ENCODE peak calls at places on chromosomes 6 and 20, in nine cellular contexts. W is caudate nucleus; L is fibroblast of lung; G is tibial artery; H is spleen; Q is CD4-positive, CD25-positive, alpha-beta regulatory T cell; K is right cardiac atrium; Z is GM23248; E is pancreas. S is an unnamed sample.

GRCh38 chr20:25067102-25067987 is 9.4 kb upstream of the ACSS1 start:
- DNase-seq in W (no peak), L (no peak), G (no peak), H (peak), Q (no peak), K (no peak), Z (no peak), E (no peak), S (peak)

GRCh38 chr20:5969348-5969935 is 19.0 kb downstream of the MCM8 start:
- DNase-seq in W (no peak), L (no peak), G (no peak), H (no peak), Q (no peak), K (no peak), Z (no peak), E (no peak), S (no peak)

GRCh38 chr20:32978009-32978335 is 26.3 kb downstream of the SUN5 start:
- DNase-seq in W (no peak), L (no peak), G (no peak), H (no peak), Q (no peak), K (no peak), Z (no peak), E (peak), S (no peak)

GRCh38 chr20:13684566-13685222 is 46.0 kb upstream of the TASP1 start:
- DNase-seq in W (no peak), L (no peak), G (no peak), H (no peak), Q (no peak), K (no peak), Z (no peak), E (no peak), S (no peak)

GRCh38 chr20:11867286-11867921 is 50.3 kb upstream of the BTBD3 start:
- DNase-seq in W (no peak), L (peak), G (no peak), H (no peak), Q (no peak), K (no peak), Z (peak), E (no peak), S (no peak)

GRCh38 chr20:32585519-32586127 is 490 bp upstream of the NOL4L start:
- DNase-seq in W (no peak), L (no peak), G (no peak), H (no peak), Q (no peak), K (no peak), Z (peak), E (no peak), S (no peak)

GRCh38 chr6:121055572-121056163 is 278.6 kb downstream of the TBC1D32 start:
- DNase-seq in W (no peak), L (peak), G (no peak), H (no peak), Q (peak), K (no peak), Z (peak), E (no peak), S (no peak)

GRCh38 chr6:90105766-90106165 is 190.9 kb downstream of the BACH2 start:
- DNase-seq in W (no peak), L (no peak), G (no peak), H (no peak), Q (no peak), K (no peak), Z (no peak), E (no peak), S (no peak)

GRCh38 chr6:106199998-106200397 is 113.9 kb downstream of the PRDM1 start:
- DNase-seq in W (no peak), L (peak), G (no peak), H (no peak), Q (no peak), K (no peak), Z (peak), E (no peak), S (no peak)

GRCh38 chr6:139762587-139763031 is 388.2 kb upstream of the CITED2 start:
- DNase-seq in W (no peak), L (no peak), G (no peak), H (no peak), Q (no peak), K (no peak), Z (peak), E (no peak), S (no peak)

GRCh38 chr6:94213176-94213575 is 793.8 kb upstream of the EPHA7 start:
- DNase-seq in W (no peak), L (no peak), G (no peak), H (no peak), Q (no peak), K (no peak), Z (no peak), E (no peak), S (no peak)

GRCh38 chr6:113169484-113169883 is 687.7 kb upstream of the MARCKS start:
- DNase-seq in W (no peak), L (peak), G (no peak), H (no peak), Q (no peak), K (no peak), Z (peak), E (no peak), S (no peak)

GRCh38 chr6:5665667-5666066 is 341.1 kb downstream of the NRN1 start:
- DNase-seq in W (no peak), L (no peak), G (no peak), H (no peak), Q (peak), K (no peak), Z (no peak), E (no peak), S (no peak)

GRCh38 chr6:112044856-112045255 is 9.0 kb upstream of the CCN6 start:
- DNase-seq in W (no peak), L (peak), G (no peak), H (no peak), Q (no peak), K (no peak), Z (peak), E (no peak), S (no peak)

GRCh38 chr20:36391456-36391855 is 85.3 kb downstream of the DLGAP4 start:
- DNase-seq in W (peak), L (peak), G (no peak), H (no peak), Q (no peak), K (no peak), Z (peak), E (no peak), S (no peak)

GRCh38 chr20:36472656-36473071 is 68.7 kb upstream of the MYL9 start:
- DNase-seq in W (no peak), L (peak), G (no peak), H (peak), Q (peak), K (peak), Z (peak), E (peak), S (peak)

GRCh38 chr20:62717933-62718332 is 9.3 kb downstream of the NTSR1 start:
- DNase-seq in W (no peak), L (no peak), G (no peak), H (no peak), Q (no peak), K (no peak), Z (peak), E (peak), S (no peak)

GRCh38 chr6:120736740-120737139 is 597.5 kb downstream of the TBC1D32 start:
- DNase-seq in W (no peak), L (no peak), G (no peak), H (no peak), Q (no peak), K (no peak), Z (no peak), E (no peak), S (no peak)

GRCh38 chr20:37519508-37520416 is 1.3 kb upstream of the NNAT start:
- DNase-seq in W (no peak), L (no peak), G (no peak), H (no peak), Q (no peak), K (no peak), Z (no peak), E (no peak), S (peak)

GRCh38 chr6:24492475-24492874 is 2.3 kb upstream of the ALDH5A1 start:
- DNase-seq in W (no peak), L (peak), G (no peak), H (no peak), Q (no peak), K (peak), Z (peak), E (no peak), S (no peak)

GRCh38 chr20:14979472-14979986 is 642.1 kb upstream of the FLRT3 start:
- DNase-seq in W (no peak), L (peak), G (no peak), H (no peak), Q (no peak), K (no peak), Z (peak), E (no peak), S (no peak)

GRCh38 chr20:62728781-62729300 is 20.2 kb downstream of the NTSR1 start:
- DNase-seq in W (no peak), L (no peak), G (no peak), H (no peak), Q (no peak), K (no peak), Z (no peak), E (no peak), S (peak)

GRCh38 chr6:4791174-4791573 is 15.0 kb downstream of the CDYL start:
- DNase-seq in W (no peak), L (no peak), G (no peak), H (no peak), Q (no peak), K (no peak), Z (no peak), E (no peak), S (no peak)

GRCh38 chr6:30787954-30788353 is 43.6 kb upstream of the IER3 start:
- DNase-seq in W (no peak), L (no peak), G (peak), H (no peak), Q (no peak), K (no peak), Z (no peak), E (no peak), S (no peak)
- H3K27ac ChIP-seq in W (peak), L (no peak), G (peak), H (peak), Q (no peak), K (no peak), Z (no peak), E (no peak), S (no peak)

DNA sequence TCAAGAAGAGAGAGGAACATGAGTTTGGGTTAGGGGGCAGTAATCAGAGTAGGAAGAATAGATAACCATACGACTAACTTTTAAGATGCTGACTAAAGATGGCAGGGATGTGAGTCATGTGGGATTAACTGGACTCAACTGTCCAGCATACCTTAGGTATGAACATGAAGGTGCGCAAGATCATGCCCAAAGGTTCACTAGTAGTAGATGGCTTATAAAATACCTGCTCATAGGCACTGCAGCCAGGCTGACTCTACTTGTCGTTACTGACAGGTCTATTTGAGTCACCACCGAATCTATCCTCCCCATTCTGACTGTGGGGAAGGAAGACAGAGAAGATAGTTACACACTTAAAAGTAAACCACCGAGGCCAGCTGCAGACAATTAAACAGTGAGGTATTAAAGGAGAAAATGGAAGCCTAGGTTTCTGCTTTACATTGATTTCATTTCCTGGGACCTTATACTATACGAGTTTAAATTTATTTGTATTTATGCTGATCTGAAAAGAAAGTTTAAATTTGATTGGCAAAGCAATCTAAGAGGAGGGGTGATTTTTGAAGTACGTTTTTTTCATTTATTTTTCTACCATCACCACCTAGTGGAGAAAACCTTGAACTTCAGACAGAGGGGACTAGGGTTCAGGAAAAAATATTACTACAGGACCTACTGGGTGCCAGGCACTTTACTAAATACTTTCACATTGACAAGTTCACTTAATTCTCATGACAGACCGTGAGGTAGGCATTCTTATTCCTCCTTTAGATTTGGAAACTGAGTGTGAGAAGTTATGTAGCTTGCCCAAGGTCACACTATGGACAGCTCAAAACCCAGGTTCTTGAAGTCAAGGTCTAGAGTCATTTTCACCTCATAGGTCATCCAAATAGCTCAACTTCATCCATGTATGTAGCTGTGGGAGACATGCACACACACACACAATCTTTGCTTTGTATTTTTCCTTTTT is 4.0 kb upstream of the WRNIP1 start:
- DNase-seq in W (no peak), L (no peak), G (no peak), H (no peak), Q (peak), K (no peak), Z (no peak), E (no peak), S (no peak)
- H3K27ac ChIP-seq in W (no peak), L (no peak), G (no peak), H (no peak), Q (no peak), K (no peak), Z (no peak), E (no peak), S (peak)

GRCh38 chr6:156980948-156981347 is 203.8 kb downstream of the ARID1B start:
- DNase-seq in W (no peak), L (no peak), G (no peak), H (no peak), Q (no peak), K (no peak), Z (no peak), E (no peak), S (no peak)

GRCh38 chr6:156977527-156978291 is 200.5 kb downstream of the ARID1B start:
- DNase-seq in W (no peak), L (peak), G (peak), H (no peak), Q (no peak), K (no peak), Z (peak), E (no peak), S (no peak)

GRCh38 chr6:156982168-156982567 is 205.0 kb downstream of the ARID1B start:
- DNase-seq in W (no peak), L (no peak), G (no peak), H (no peak), Q (no peak), K (no peak), Z (no peak), E (no peak), S (no peak)

GRCh38 chr6:156978948-156979347 is 201.8 kb downstream of the ARID1B start:
- DNase-seq in W (no peak), L (no peak), G (no peak), H (no peak), Q (no peak), K (no peak), Z (no peak), E (no peak), S (no peak)

DNA sequence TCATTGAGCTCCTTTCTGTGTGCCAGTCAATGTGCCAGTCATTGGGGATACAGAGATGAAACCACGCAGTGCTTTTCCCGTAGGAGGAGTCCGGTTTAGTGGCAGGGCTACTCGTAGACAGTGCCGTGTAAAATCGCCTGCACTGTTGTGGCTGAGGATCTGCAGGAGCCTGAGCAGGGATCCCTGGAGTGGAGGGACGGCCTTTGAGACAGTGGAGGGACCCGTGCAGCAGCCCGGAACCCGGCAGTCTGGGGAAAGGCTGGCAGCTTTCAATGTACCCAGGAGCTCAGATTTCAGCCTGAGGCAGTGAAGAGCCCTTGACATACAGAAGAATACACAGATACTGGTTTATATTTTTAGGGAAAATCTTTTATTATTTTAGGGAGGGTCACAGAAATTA is 203.3 kb downstream of the ARID1B start:
- DNase-seq in W (no peak), L (no peak), G (no peak), H (no peak), Q (no peak), K (no peak), Z (no peak), E (no peak), S (no peak)
- H3K27ac ChIP-seq in W (no peak), L (no peak), G (no peak), H (no peak), Q (no peak), K (no peak), Z (no peak), E (no peak), S (no peak)

DNA sequence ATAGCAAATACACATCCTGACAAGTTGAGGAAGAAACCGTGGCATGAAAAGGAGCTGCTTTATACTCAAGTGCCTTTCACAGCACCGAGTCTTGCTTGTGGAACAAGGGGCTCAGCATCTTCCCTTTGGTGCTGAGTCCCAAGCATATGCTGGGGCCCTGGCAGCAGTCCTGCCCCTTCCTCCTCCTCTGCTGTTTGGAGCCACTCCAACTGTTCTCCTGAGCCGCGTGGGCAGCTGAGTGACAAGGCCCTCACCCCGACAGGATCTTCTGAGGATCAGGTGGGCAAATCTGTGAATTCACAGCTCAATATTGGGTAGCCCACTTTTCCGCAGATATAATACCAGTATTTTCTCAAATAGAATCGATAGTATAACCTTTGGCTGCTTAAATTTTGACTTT is 24.7 kb downstream of the DACT2 start:
- DNase-seq in W (no peak), L (no peak), G (no peak), H (no peak), Q (no peak), K (no peak), Z (no peak), E (no peak), S (no peak)
- H3K27ac ChIP-seq in W (peak), L (no peak), G (no peak), H (no peak), Q (no peak), K (no peak), Z (no peak), E (no peak), S (no peak)

GRCh38 chr20:10020937-10021336 is 13.8 kb upstream of the ANKEF1 start:
- DNase-seq in W (no peak), L (no peak), G (no peak), H (no peak), Q (no peak), K (no peak), Z (no peak), E (no peak), S (no peak)
- H3K27ac ChIP-seq in W (no peak), L (no peak), G (no peak), H (no peak), Q (no peak), K (no peak), Z (no peak), E (no peak), S (no peak)

GRCh38 chr6:122673345-122673961 is 63.2 kb downstream of the PKIB start:
- DNase-seq in W (no peak), L (peak), G (no peak), H (no peak), Q (no peak), K (no peak), Z (no peak), E (no peak), S (no peak)

GRCh38 chr6:122676146-122676545 is 65.9 kb downstream of the PKIB start:
- DNase-seq in W (no peak), L (no peak), G (no peak), H (no peak), Q (no peak), K (no peak), Z (no peak), E (no peak), S (no peak)

GRCh38 chr6:122678841-122679240 is 68.6 kb downstream of the PKIB start:
- DNase-seq in W (no peak), L (peak), G (no peak), H (no peak), Q (no peak), K (no peak), Z (no peak), E (no peak), S (no peak)

GRCh38 chr6:122677436-122677835 is 67.2 kb downstream of the PKIB start:
- DNase-seq in W (no peak), L (no peak), G (no peak), H (no peak), Q (no peak), K (no peak), Z (no peak), E (no peak), S (no peak)

GRCh38 chr6:122676688-122677087 is 66.5 kb downstream of the PKIB start:
- DNase-seq in W (no peak), L (no peak), G (no peak), H (no peak), Q (no peak), K (no peak), Z (no peak), E (no peak), S (no peak)
- H3K27ac ChIP-seq in W (no peak), L (no peak), G (no peak), H (no peak), Q (no peak), K (no peak), Z (no peak), E (no peak), S (no peak)

GRCh38 chr20:40980106-40980827 is 48.4 kb upstream of the TOP1 start:
- DNase-seq in W (no peak), L (no peak), G (no peak), H (no peak), Q (no peak), K (no peak), Z (no peak), E (no peak), S (peak)
- H3K27ac ChIP-seq in W (no peak), L (no peak), G (no peak), H (no peak), Q (no peak), K (no peak), Z (no peak), E (no peak), S (no peak)

S was measured in RWPE2.